ENCODE peak calls at places on chromosomes 4 and X, in five cellular contexts. H, I, Y, O and B are unnamed samples.

GRCh38 chr4:74395633-74396032 is 30.7 kb downstream of the EREG start:
- DNase-seq in Y (no peak), O (no peak), I (no peak), H (no peak), B (peak; percentile 19)

GRCh38 chr4:92305148-92305877 is 1.5 kb downstream of the GRID2 start:
- DNase-seq in H (no peak), Y (peak; percentile 94), I (peak; percentile 37), O (peak; percentile 77), B (peak; percentile 27)

GRCh38 chr4:34009951-34010350 is 2234.4 kb downstream of the ARAP2 start:
- DNase-seq in I (no peak), Y (no peak), H (no peak), O (no peak), B (no peak)

GRCh38 chr4:142850478-142850877 is 4.4 kb upstream of the INPP4B start:
- DNase-seq in Y (peak; percentile 15), H (no peak), I (peak; percentile 17), O (no peak), B (no peak)

GRCh38 chr4:187065396-187065795 is 341.7 kb upstream of the FAT1 start:
- DNase-seq in O (no peak), I (no peak), Y (no peak), H (no peak), B (peak; percentile 5)

GRCh38 chr4:134544303-134544761 is 342.7 kb upstream of the PABPC4L start:
- DNase-seq in Y (no peak), O (no peak), I (no peak), H (no peak), B (peak; percentile 31)

GRCh38 chr4:152352645-152353116 is 183.2 kb downstream of the FBXW7 start:
- DNase-seq in H (peak; percentile 75), O (peak; percentile 77), I (peak; percentile 97), Y (peak; percentile 85), B (peak; percentile 88)

GRCh38 chrX:150513564-150513963 is 54.9 kb upstream of the MTM1 start:
- DNase-seq in I (no peak), H (no peak), Y (peak; percentile 28), O (no peak), B (no peak)

GRCh38 chrX:39835241-39835640 is 262.5 kb downstream of the BCOR start:
- DNase-seq in Y (no peak), O (no peak), H (no peak), I (no peak), B (no peak)

GRCh38 chr4:68744368-68744767 is 71.4 kb upstream of the UGT2B10 start:
- DNase-seq in O (no peak), H (no peak), Y (no peak), I (no peak), B (no peak)

GRCh38 chrX:48498374-48498809 is 10.4 kb upstream of the PORCN start:
- DNase-seq in I (peak; percentile 72), Y (no peak), H (no peak), O (no peak), B (peak; percentile 24)

GRCh38 chr4:152340818-152341217 is 195.1 kb downstream of the FBXW7 start:
- DNase-seq in H (no peak), I (no peak), O (no peak), Y (no peak), B (no peak)

GRCh38 chrX:69050051-69050785 is 115.0 kb downstream of the PJA1 start:
- DNase-seq in I (no peak), Y (no peak), O (peak; percentile 54), H (peak; percentile 9), B (no peak)

GRCh38 chrX:48901069-48901468 is 3.3 kb downstream of the PQBP1 start:
- DNase-seq in H (no peak), O (no peak), Y (no peak), I (no peak), B (no peak)

GRCh38 chr4:127896069-127896468 is 15.4 kb downstream of the PLK4 start:
- DNase-seq in O (no peak), Y (no peak), H (no peak), I (no peak), B (no peak)

GRCh38 chr4:101792056-101792575 is 1.6 kb downstream of the BANK1 start:
- DNase-seq in H (no peak), Y (no peak), O (no peak), I (no peak), B (no peak)

GRCh38 chr4:38791005-38791404 is 8.2 kb upstream of the TLR10 start:
- DNase-seq in H (no peak), I (no peak), Y (no peak), O (no peak), B (no peak)

GRCh38 chr4:156763511-156763910 is 208.1 kb downstream of the PDGFC start:
- DNase-seq in O (no peak), H (no peak), Y (no peak), I (no peak), B (no peak)

GRCh38 chrX:48937065-48937907 is 18.5 kb upstream of the PIM2 start:
- DNase-seq in Y (peak; percentile 39), I (peak; percentile 18), H (peak; percentile 72), O (no peak), B (peak; percentile 65)

GRCh38 chr4:142696334-142697122 is 149.6 kb downstream of the INPP4B start:
- DNase-seq in H (no peak), O (no peak), Y (no peak), I (no peak), B (no peak)

GRCh38 chr4:94489075-94489474 is 37.3 kb downstream of the PDLIM5 start:
- DNase-seq in I (no peak), Y (no peak), O (no peak), H (no peak), B (no peak)

GRCh38 chr4:26176621-26177121 is 144.1 kb upstream of the RBPJ start:
- DNase-seq in Y (peak; percentile 1), H (no peak), I (peak; percentile 86), O (no peak), B (peak; percentile 85)

GRCh38 chr4:96073446-96073845 is 233.6 kb downstream of the PDHA2 start:
- DNase-seq in I (peak; percentile 82), H (no peak), O (no peak), Y (no peak), B (no peak)

GRCh38 chr4:188534917-188535316 is 395.7 kb downstream of the TRIML1 start:
- DNase-seq in Y (no peak), H (no peak), I (no peak), O (no peak), B (no peak)

GRCh38 chr4:7335363-7336066 is 99.2 kb downstream of the PSAPL1 start:
- DNase-seq in I (peak; percentile 21), O (no peak), H (no peak), Y (peak; percentile 85), B (no peak)

GRCh38 chr4:186979966-186980745 is 256.5 kb upstream of the FAT1 start:
- DNase-seq in H (no peak), I (peak; percentile 13), O (no peak), Y (peak; percentile 22), B (peak; percentile 9)

GRCh38 chr4:82431026-82431745 is 796 bp downstream of the ENOPH1 start:
- DNase-seq in O (no peak), H (no peak), I (peak; percentile 28), Y (no peak), B (no peak)

GRCh38 chr4:131316086-131316485 is 1833.0 kb upstream of the PCDH10 start:
- DNase-seq in I (no peak), H (no peak), O (no peak), Y (no peak), B (no peak)

GRCh38 chrX:106898462-106898861 is 4.7 kb downstream of the RIPPLY1 start:
- DNase-seq in H (no peak), I (peak; percentile 73), Y (peak; percentile 68), O (no peak), B (peak; percentile 24)

DNA sequence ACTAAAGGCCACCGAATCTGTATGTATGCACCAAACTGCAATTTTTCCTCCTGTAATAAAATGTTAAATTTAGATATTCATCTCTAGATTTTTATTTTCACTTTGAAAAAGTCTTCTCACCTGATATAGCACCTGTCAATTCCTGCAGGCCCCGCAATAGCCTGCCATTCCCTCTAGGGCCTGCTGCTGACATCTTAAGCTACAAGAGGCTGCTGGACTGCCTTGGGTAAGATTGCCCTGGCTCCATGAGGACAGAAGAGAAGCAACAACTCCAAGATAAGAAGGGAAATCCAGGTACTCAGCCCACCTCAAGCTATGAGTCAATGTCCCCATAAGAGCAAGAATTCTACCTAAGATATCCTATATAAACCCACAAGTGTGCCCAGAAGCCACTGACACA is 230.2 kb upstream of the AGTR2 start:
- DNase-seq in I (no peak), Y (no peak), H (no peak), O (no peak), B (no peak)
- TF ChIP-seq CTCF in I (no peak), Y (peak; percentile 15), H (no peak), O (no peak), B (no peak)

GRCh38 chrX:109826954-109827708 is 94.1 kb upstream of the ACSL4 start:
- DNase-seq in Y (no peak), H (no peak), I (peak; percentile 72), O (no peak), B (peak; percentile 24)
- H3K4me3 ChIP-seq in Y (no peak overlapping the region), H (no peak overlapping the region), I (no peak overlapping the region), O (no peak overlapping the region), B (no peak overlapping the region)

GRCh38 chrX:43557792-43558191 is 98.3 kb upstream of the MAOA start:
- DNase-seq in I (peak; percentile 75), Y (peak; percentile 74), H (peak; percentile 79), O (no peak), B (peak; percentile 23)
- TF ChIP-seq CTCF in I (peak; percentile 58), Y (peak; percentile 87), H (peak; percentile 66), O (peak; percentile 31), B (peak; percentile 68)

DNA sequence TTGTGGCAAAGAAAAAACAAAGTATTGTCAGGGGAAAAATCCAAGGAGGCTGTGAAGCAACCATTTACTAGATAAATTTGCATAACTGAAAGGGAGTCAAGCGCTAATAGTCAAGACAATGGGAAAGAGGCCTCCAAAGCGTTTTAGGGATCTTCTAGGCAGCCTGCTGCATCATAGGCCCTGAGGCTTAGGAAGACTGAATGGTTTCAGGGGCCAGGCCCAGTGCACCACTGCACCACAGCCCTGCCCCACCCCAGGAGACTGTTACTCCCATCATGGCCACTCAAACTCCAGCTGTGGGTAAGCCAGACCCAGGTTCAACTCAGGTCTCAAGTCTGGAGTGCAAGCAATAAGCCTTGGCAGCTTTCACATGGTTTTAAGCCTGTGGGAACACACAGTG is 362.9 kb downstream of the SH3BGRL start:
- DNase-seq in O (no peak), H (no peak), I (no peak), Y (no peak), B (no peak)
- H3K4me3 ChIP-seq in O (no peak overlapping the region), H (no peak overlapping the region), I (no peak overlapping the region), Y (no peak overlapping the region), B (no peak overlapping the region)

GRCh38 chr4:109094061-109094460 is 208.4 kb downstream of the COL25A1 start:
- DNase-seq in O (no peak), Y (no peak), H (no peak), I (no peak), B (no peak)
- TF ChIP-seq CTCF in O (no peak), Y (no peak), H (no peak), I (no peak), B (no peak)

GRCh38 chrX:274904-275475 is 6.2 kb upstream of the PLCXD1 start:
- DNase-seq in I (no peak), H (no peak), O (no peak), Y (peak; percentile 80), B (no peak)
- H3K4me3 ChIP-seq in I (no peak overlapping the region), H (no peak overlapping the region), O (peak overlapping the region; percentile 74), Y (peak overlapping the region; percentile 62), B (no peak overlapping the region)

GRCh38 chrX:21975827-21976226 is 35.3 kb downstream of the SMS start:
- DNase-seq in I (peak; percentile 73), Y (no peak), H (no peak), O (no peak), B (peak; percentile 57)
- TF ChIP-seq CTCF in I (peak; percentile 26), Y (peak; percentile 36), H (peak; percentile 46), O (peak; percentile 20), B (peak; percentile 43)